ENCODE peak calls at places on chromosomes 12 and 14, in six cellular contexts. Y is pancreas, O is heart right ventricle, V is fibroblast of mammary gland, Q is mesothelial cell of epicardium, X is spleen. A is an unnamed sample.

GRCh38 chr14:61462566-61463195 is 141.3 kb downstream of the PRKCH start:
- DNase-seq in Y (no peak), O (no peak), V (peak), Q (no peak), X (no peak), A (peak)

GRCh38 chr12:32650508-32650907 is 28.6 kb upstream of the DNM1L start:
- DNase-seq in Y (no peak), O (no peak), V (no peak), Q (no peak), X (no peak), A (no peak)

GRCh38 chr14:99870617-99871016 is 77.4 kb downstream of the EML1 start:
- DNase-seq in Y (no peak), O (no peak), V (no peak), Q (no peak), X (no peak), A (no peak)

GRCh38 chr14:73825551-73826188 is 26.0 kb upstream of the PTGR2 start:
- DNase-seq in Y (peak), O (peak), V (peak), Q (peak), X (peak), A (peak)

GRCh38 chr12:79407671-79408622 is 282.8 kb downstream of the PAWR start:
- DNase-seq in Y (peak), O (peak), V (peak), Q (peak), X (no peak), A (peak)

GRCh38 chr14:103828315-103828967 is 18.9 kb downstream of the PPP1R13B start:
- DNase-seq in Y (no peak), O (peak), V (peak), Q (no peak), X (no peak), A (peak)

GRCh38 chr12:6018265-6018664 is 73.2 kb upstream of the ANO2 start:
- DNase-seq in Y (no peak), O (no peak), V (no peak), Q (no peak), X (no peak), A (no peak)

GRCh38 chr14:24179961-24180726 is 8.3 kb downstream of the REC8 start:
- DNase-seq in Y (no peak), O (no peak), V (peak), Q (no peak), X (peak), A (peak)

GRCh38 chr12:88516811-88517210 is 63.5 kb downstream of the KITLG start:
- DNase-seq in Y (no peak), O (no peak), V (no peak), Q (no peak), X (no peak), A (no peak)

GRCh38 chr12:94266796-94267529 is 118.6 kb downstream of the PLXNC1 start:
- DNase-seq in Y (no peak), O (no peak), V (peak), Q (no peak), X (no peak), A (peak)

DNA sequence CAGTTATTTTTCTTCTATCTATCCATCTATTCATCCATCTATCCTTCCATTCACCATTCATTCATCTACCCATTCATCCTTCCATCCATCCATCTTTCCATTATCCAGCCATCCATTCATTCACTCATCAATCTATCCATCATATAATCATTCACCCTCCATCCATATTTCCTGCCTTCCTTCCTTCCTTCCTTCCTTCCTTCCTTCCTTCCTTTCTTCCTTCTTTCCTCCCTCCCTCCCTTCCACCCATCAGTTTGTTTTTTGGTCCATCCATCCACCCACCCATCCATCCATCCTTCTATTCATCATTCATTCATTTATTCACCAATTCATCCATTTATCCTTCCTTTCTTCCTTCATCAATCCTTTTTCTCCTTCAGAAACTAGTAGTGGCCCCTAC is 34.3 kb upstream of the NOS1 start:
- DNase-seq in Y (no peak), O (no peak), V (no peak), Q (no peak), X (no peak), A (no peak)
- TF ChIP-seq CTCF in Y (no peak), O (no peak), V (no peak), Q (no peak), X (no peak), A (no peak)

DNA sequence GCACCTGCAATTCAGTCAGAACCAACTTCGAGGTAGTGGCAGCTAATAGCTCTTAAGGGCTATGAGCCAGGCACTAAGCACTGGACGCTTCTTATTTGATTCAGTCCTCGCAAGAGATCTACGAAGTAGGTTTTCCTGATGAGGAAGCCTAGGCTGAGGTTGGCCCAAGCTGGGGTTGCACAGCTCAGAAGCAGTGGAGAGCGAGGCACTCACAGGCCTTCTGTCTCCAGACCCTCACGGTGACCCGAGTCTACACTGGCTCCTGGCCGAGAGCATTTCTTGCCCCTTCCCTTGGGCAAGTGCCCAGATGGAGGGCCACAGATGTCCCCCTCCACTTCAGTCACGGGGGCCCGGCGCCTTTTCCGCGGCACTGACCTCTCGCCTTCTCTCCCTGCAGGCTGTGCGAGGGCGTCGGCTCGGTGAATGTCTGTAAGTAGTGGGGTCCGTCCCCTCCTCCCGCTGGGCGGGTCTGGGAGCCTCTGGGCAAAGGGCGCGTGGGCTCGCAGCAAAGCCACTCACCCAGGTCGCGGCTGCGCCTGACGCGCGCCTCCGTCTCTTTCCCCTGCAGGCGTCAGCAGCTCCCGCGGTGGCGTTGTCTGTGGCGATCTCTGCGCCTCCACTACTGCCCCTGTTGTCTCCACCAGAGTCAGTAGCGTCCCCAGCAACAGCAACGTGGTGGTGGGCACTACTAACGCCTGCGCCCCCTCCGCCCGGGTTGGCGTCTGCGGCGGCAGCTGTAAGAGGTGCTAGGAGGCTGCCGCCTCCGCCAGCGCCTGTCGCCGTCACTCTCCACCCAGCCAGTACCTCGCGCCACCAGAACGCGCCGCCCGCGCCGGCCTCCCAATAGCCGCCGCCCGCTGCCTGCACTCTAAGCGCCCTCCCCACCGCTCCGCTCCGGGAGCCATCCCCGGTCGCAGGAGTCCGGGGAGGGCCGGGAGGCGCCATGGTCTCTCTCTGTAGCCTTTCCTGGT is 13.1 kb downstream of the KRT83 start:
- DNase-seq in Y (peak), O (peak), V (no peak), Q (peak), X (peak), A (peak)
- TF ChIP-seq CTCF in Y (no peak), O (no peak), V (no peak), Q (peak), X (no peak), A (no peak)

DNA sequence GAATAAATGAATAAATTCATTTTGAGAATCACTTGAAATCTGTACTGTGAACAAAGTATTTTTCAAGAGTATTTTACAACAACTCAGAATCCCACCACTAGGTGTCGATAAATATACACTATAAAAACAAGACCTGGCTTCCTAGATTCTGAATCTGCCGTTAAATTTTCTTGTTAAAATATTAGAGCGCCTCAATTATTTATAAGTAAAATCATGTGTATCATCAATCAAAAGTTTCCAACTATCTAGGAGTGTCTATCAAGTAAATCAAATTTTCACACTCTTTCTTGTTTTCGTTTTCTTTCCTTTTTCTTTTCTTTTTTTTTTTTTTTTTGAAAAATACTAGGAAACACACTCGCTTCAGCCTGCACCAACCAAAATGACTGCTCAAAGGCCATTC is 179.2 kb upstream of the DCN start:
- DNase-seq in Y (no peak), O (no peak), V (peak), Q (no peak), X (no peak), A (peak)
- TF ChIP-seq CTCF in Y (peak), O (peak), V (peak), Q (peak), X (no peak), A (peak)

GRCh38 chr12:65905941-65906471 is 81.7 kb downstream of the HMGA2 start:
- DNase-seq in Y (no peak), O (no peak), V (no peak), Q (no peak), X (no peak), A (no peak)
- TF ChIP-seq CTCF in Y (no peak), O (no peak), V (no peak), Q (no peak), X (no peak), A (no peak)

GRCh38 chr12:45547822-45548221 is 181.7 kb upstream of the ARID2 start:
- DNase-seq in Y (no peak), O (no peak), V (peak), Q (no peak), X (no peak), A (peak)
- TF ChIP-seq CTCF in Y (no peak), O (no peak), V (peak), Q (no peak), X (no peak), A (peak)

DNA sequence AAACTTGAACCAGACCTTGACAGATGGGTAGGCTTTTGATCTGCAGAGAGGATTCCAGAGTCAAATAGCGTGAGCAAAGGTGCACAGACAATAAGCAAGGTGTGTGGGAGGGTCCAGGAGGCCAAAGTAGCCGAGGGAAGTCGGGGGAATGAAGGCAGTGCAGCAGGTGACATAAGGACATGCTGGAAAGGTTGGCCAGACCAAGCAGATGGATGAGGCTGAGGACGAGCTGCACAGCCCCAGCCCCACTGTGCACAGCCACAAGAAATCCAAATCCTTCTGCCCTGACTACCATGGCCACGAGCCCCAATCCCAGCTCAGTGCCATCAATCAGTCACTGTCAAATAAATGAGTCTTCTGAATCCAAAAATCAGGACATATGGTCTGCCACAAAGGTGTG is 5.4 kb downstream of the TTC7B start:
- DNase-seq in Y (no peak), O (no peak), V (no peak), Q (no peak), X (no peak), A (no peak)
- TF ChIP-seq CTCF in Y (no peak), O (no peak), V (no peak), Q (no peak), X (no peak), A (no peak)

GRCh38 chr14:93970589-93970966 is 5.8 kb downstream of the ASB2 start:
- DNase-seq in Y (peak), O (no peak), V (no peak), Q (no peak), X (peak), A (no peak)
- TF ChIP-seq CTCF in Y (no peak), O (peak), V (peak), Q (no peak), X (peak), A (peak)

DNA sequence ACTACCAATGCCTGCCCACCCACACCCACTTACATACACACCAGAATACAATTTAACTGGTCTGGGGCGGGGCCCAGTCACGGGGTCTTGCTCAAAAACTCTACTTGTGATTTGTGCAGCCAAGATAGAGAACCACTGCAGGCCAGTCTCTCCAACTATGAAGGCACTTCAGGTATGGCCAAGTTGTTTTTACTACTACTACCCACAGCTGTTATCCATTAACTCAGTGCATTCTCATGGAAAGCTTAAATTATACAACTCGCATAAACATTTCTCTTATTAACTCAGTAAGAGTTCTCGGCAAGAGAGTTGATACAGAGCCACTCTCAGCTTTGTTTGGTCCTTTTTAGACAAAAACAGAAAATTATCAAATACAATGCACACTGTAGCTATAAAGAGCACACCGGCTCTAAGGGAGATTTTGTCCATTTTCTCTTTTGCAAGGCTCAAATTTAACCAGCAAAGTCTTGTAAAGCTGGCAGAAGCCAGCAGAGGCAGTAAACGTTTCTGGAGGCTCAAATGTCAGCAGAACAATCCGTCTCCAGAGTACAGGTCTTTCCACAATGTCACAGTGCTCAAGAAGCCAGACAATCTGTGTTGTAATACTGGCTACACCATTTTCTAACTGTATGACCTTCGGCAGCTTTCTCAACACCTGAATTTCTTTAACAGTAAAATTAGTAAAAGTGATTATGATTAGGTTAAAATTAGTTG is 85.9 kb downstream of the PTGER2 start:
- DNase-seq in Y (no peak), O (no peak), V (peak), Q (no peak), X (no peak), A (peak)
- TF ChIP-seq CTCF in Y (no peak), O (no peak), V (peak), Q (no peak), X (no peak), A (peak)

GRCh38 chr12:105427883-105428282 is 97.4 kb downstream of the C12orf75 start:
- DNase-seq in Y (no peak), O (no peak), V (peak), Q (no peak), X (no peak), A (peak)
- TF ChIP-seq CTCF in Y (no peak), O (no peak), V (peak), Q (no peak), X (no peak), A (peak)

A was measured in choroid plexus epithelial cell.